ENCODE peak calls at places on chromosomes 16 and 17, in eight cellular contexts. S is NB4, Q is GM12891, O is ovary, W is testis, D is prostate gland, B is body of pancreas, F is heart left ventricle. E is an unnamed sample.

GRCh38 chr17:73357318-73357717 is 45.5 kb upstream of the CDC42EP4 start:
- DNase-seq in S (no peak), Q (no peak), O (no peak), W (no peak), D (no peak), B (no peak), F (no peak), E (no peak)

GRCh38 chr16:21302454-21302853 is 24.4 kb upstream of the CRYM start:
- DNase-seq in S (no peak), Q (no peak), O (no peak), W (no peak), D (no peak), B (no peak), F (no peak), E (no peak)

GRCh38 chr17:36778458-36778857 is 158.8 kb upstream of the LHX1 start:
- DNase-seq in S (no peak), Q (no peak), O (no peak), W (no peak), D (no peak), B (no peak), F (no peak), E (no peak)

GRCh38 chr16:13120557-13120956 is 219.2 kb downstream of the SHISA9 start:
- DNase-seq in S (no peak), Q (no peak), O (no peak), W (no peak), D (no peak), B (no peak), F (no peak), E (no peak)

GRCh38 chr17:29619251-29619650 is 3.5 kb downstream of the CORO6 start:
- DNase-seq in S (peak; percentile 72), Q (no peak), O (no peak), W (no peak), D (no peak), B (no peak), F (no peak), E (no peak)

GRCh38 chr17:47192549-47192948 is 3.5 kb upstream of the CDC27 start:
- DNase-seq in S (peak; percentile 33), Q (no peak), O (no peak), W (no peak), D (no peak), B (no peak), F (no peak), E (no peak)

GRCh38 chr16:11612110-11612981 is 25.6 kb upstream of the LITAF start:
- DNase-seq in S (peak; percentile 92), Q (no peak), O (no peak), W (peak; percentile 23), D (no peak), B (peak; percentile 82), F (no peak), E (peak; percentile 90)

GRCh38 chr17:1221209-1221608 is 41.4 kb upstream of the ABR start:
- DNase-seq in S (no peak), Q (no peak), O (no peak), W (no peak), D (no peak), B (no peak), F (no peak), E (no peak)

GRCh38 chr16:23113185-23113584 is 36.1 kb downstream of the USP31 start:
- DNase-seq in S (no peak), Q (no peak), O (no peak), W (no peak), D (no peak), B (no peak), F (no peak), E (no peak)

GRCh38 chr17:2071421-2072281 is 16.7 kb downstream of the HIC1 start:
- DNase-seq in S (peak; percentile 54), Q (no peak), O (peak; percentile 66), W (no peak), D (no peak), B (no peak), F (peak; percentile 86), E (no peak)

GRCh38 chr16:24900230-24900629 is 54.5 kb downstream of the SLC5A11 start:
- DNase-seq in S (peak; percentile 15), Q (no peak), O (no peak), W (no peak), D (no peak), B (no peak), F (no peak), E (no peak)

GRCh38 chr17:61340431-61340830 is 59.2 kb upstream of the TBX2 start:
- DNase-seq in S (peak; percentile 32), Q (no peak), O (no peak), W (no peak), D (no peak), B (no peak), F (no peak), E (no peak)

GRCh38 chr17:80270836-80271235 is 10.2 kb downstream of the RNF213 start:
- DNase-seq in S (peak; percentile 41), Q (no peak), O (no peak), W (peak; percentile 81), D (no peak), B (no peak), F (no peak), E (no peak)
- TF ChIP-seq POLR2A in S (no peak), Q (no peak), O (no peak), W (no peak), D (no peak), B (no peak), F (no peak), E (no peak)

GRCh38 chr17:81865733-81866439 is 5.3 kb downstream of the ARHGDIA start:
- DNase-seq in S (peak; percentile 35), Q (no peak), O (no peak), W (peak; percentile 57), D (no peak), B (peak; percentile 99), F (no peak), E (peak; percentile 97)
- TF ChIP-seq POLR2A in S (no peak), Q (peak; percentile 76), O (no peak), W (no peak), D (no peak), B (peak; percentile 79), F (no peak), E (no peak)

GRCh38 chr17:6313835-6314234 is 121.1 kb downstream of the AIPL1 start:
- DNase-seq in S (no peak), Q (no peak), O (no peak), W (no peak), D (no peak), B (no peak), F (no peak), E (no peak)

GRCh38 chr17:6314311-6314710 is 120.6 kb downstream of the AIPL1 start:
- DNase-seq in S (no peak), Q (no peak), O (no peak), W (no peak), D (no peak), B (no peak), F (no peak), E (no peak)
- TF ChIP-seq POLR2A in S (no peak), Q (no peak), O (no peak), W (no peak), D (no peak), B (no peak), F (no peak), E (no peak)

GRCh38 chr17:40501499-40501911 is at the start of gene TNS4:
- DNase-seq in S (no peak), Q (no peak), O (no peak), W (no peak), D (peak; percentile 91), B (no peak), F (peak; percentile 51), E (peak; percentile 66)
- TF ChIP-seq POLR2A in S (no peak), Q (no peak), O (no peak), W (no peak), D (peak; percentile 94), B (no peak), F (no peak), E (no peak)

E was measured in stomach.